ENCODE peak calls at places on chromosomes 16 and 17, in seven cellular contexts. O, B, Z, C, R, D and L are unnamed samples.

GRCh38 chr16:80938035-80938927 is 68.4 kb downstream of the CMC2 start:
- DNase-seq in O (peak), Z (peak), C (peak), R (peak), D (no peak), B (peak), L (peak)

GRCh38 chr17:31754239-31754945 is 104.7 kb downstream of the COPRS start:
- DNase-seq in R (peak), C (no peak), D (no peak), O (no peak), Z (peak), B (no peak), L (peak)

GRCh38 chr17:67487506-67487905 is 110.4 kb downstream of the PITPNC1 start:
- DNase-seq in C (no peak), B (no peak), O (no peak), D (no peak), Z (no peak), R (no peak), L (no peak)

GRCh38 chr16:4615389-4616046 is 830 bp upstream of the UBALD1 start:
- DNase-seq in D (peak), Z (no peak), C (no peak), B (no peak), R (no peak), O (peak), L (no peak)

GRCh38 chr16:27625050-27625697 is 75.2 kb downstream of the KATNIP start:
- DNase-seq in D (peak), B (peak), O (no peak), Z (no peak), C (no peak), R (no peak), L (no peak)

GRCh38 chr17:38663125-38663751 is 11.5 kb downstream of the EPOP start:
- DNase-seq in C (no peak), B (no peak), Z (no peak), R (peak), D (peak), O (peak), L (peak)

GRCh38 chr16:72561-73537 is at the start of gene RHBDF1:
- DNase-seq in C (peak), D (peak), O (peak), Z (no peak), R (peak), B (peak), L (no peak)

GRCh38 chr17:40122466-40122943 is 734 bp downstream of the MSL1 start:
- DNase-seq in O (peak), D (peak), R (peak), C (no peak), B (no peak), Z (no peak), L (no peak)

GRCh38 chr16:57536306-57537193 is at the start of gene CCDC102A:
- DNase-seq in D (peak), B (no peak), R (peak), C (peak), O (no peak), Z (no peak), L (no peak)

GRCh38 chr16:85296859-85297698 is 184.8 kb upstream of the CIBAR2 start:
- DNase-seq in R (peak), Z (no peak), B (no peak), O (peak), D (peak), C (no peak), L (no peak)

GRCh38 chr16:55263271-55264250 is 60.4 kb upstream of the IRX6 start:
- DNase-seq in O (no peak), B (no peak), C (no peak), Z (no peak), D (no peak), R (no peak), L (no peak)

GRCh38 chr16:55265926-55266325 is 58.1 kb upstream of the IRX6 start:
- DNase-seq in Z (no peak), B (no peak), R (no peak), O (no peak), D (no peak), C (no peak), L (no peak)

GRCh38 chr16:55261301-55261700 is 62.7 kb upstream of the IRX6 start:
- DNase-seq in C (no peak), O (no peak), R (no peak), Z (no peak), B (no peak), D (no peak), L (no peak)

DNA sequence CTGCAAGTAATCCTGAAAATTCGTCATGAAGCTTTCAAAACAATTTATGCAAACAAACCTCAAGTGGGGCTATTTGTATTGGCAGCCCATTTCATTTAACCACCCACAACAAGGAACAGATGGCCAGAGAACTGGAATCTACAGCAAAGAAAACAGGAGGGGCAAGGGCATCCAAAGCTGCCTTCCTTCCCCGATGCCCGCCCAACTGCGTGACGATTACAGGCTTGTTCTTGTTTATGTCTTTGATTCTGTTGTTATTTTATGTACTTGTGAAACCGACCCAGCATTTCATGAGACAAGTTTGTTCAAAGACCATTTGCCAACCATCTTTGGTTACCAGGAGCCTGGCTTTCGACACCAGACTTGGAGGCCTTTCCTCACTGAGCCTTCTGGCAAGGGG is 59.1 kb upstream of the IRX6 start:
- DNase-seq in C (no peak), Z (no peak), O (no peak), D (no peak), B (peak), R (no peak), L (no peak)
- H3K27ac ChIP-seq in C (no peak), Z (no peak), O (no peak), D (no peak), B (no peak), R (no peak), L (no peak)

GRCh38 chr17:2955931-2956582 is 107.3 kb downstream of the OR1D5 start:
- DNase-seq in O (no peak), Z (no peak), R (no peak), B (no peak), D (no peak), C (peak), L (no peak)

GRCh38 chr17:2957631-2958286 is 105.6 kb downstream of the OR1D5 start:
- DNase-seq in D (peak), B (no peak), O (no peak), R (no peak), C (peak), Z (no peak), L (no peak)

GRCh38 chr17:2958706-2959222 is 104.6 kb downstream of the OR1D5 start:
- DNase-seq in C (peak), B (no peak), D (no peak), Z (no peak), O (no peak), R (no peak), L (no peak)

GRCh38 chr17:2952174-2952845 is 111.1 kb downstream of the OR1D5 start:
- DNase-seq in B (no peak), D (peak), R (no peak), C (no peak), Z (no peak), O (no peak), L (no peak)

DNA sequence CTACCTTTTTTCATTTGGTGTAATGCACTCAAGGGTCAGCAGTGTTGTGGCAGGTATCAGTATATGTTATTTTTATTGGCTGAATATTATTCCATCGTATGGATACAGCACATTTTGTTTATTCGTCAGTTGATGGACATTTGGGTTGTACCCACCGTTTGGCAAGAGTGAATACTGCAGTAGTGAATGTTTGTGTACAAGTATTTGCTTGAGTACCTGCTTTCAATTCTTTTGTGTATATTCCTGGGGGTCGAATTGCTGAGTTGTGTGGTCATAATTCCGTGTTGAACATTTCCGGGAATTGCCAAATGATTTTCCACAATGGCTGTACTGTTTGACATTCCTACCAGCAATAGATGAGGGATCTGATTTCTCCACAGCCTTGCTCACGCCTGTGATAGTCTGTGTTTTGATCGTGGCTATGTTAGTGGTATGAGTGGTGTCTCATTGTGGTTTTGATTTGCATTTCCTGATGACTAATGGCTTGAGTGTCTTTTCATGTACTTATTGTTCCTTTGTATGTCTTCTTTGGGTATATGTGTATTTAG is 108.4 kb downstream of the OR1D5 start:
- DNase-seq in Z (peak), R (peak), B (no peak), C (peak), D (no peak), O (no peak), L (peak)
- H3K27ac ChIP-seq in Z (peak), R (no peak), B (no peak), C (no peak), D (no peak), O (no peak), L (peak)

GRCh38 chr17:4314618-4315017 is 50.8 kb upstream of the ANKFY1 start:
- DNase-seq in O (no peak), Z (no peak), R (no peak), D (no peak), C (no peak), B (no peak), L (no peak)
- H3K27ac ChIP-seq in O (no peak), Z (no peak), R (no peak), D (no peak), C (no peak), B (no peak), L (no peak)

GRCh38 chr16:70804729-70805169 is 3.8 kb upstream of the VAC14 start:
- DNase-seq in D (no peak), C (no peak), R (no peak), B (no peak), O (no peak), Z (no peak), L (no peak)
- H3K27ac ChIP-seq in D (no peak), C (no peak), R (no peak), B (no peak), O (no peak), Z (peak), L (peak)

GRCh38 chr17:4600563-4600962 is 16.2 kb downstream of the SMTNL2 start:
- DNase-seq in R (peak), C (no peak), D (no peak), B (no peak), Z (no peak), O (peak), L (no peak)
- H3K27ac ChIP-seq in R (no peak), C (no peak), D (no peak), B (peak), Z (no peak), O (peak), L (no peak)

GRCh38 chr16:19137621-19138128 is 23.9 kb downstream of the ITPRIPL2 start:
- DNase-seq in D (no peak), Z (no peak), R (no peak), O (no peak), B (no peak), C (no peak), L (no peak)
- H3K27ac ChIP-seq in D (no peak), Z (peak), R (no peak), O (no peak), B (peak), C (no peak), L (no peak)

GRCh38 chr17:2058521-2059124 is 3.7 kb downstream of the HIC1 start:
- DNase-seq in R (peak), Z (no peak), B (no peak), O (peak), D (peak), C (no peak), L (peak)
- H3K27ac ChIP-seq in R (no peak), Z (peak), B (peak), O (peak), D (peak), C (peak), L (peak)